ENCODE peak calls at places on chromosomes 16 and 17, in four cellular contexts. One of them, this sample, is unnamed.

GRCh38 chr17:42163696-42164407 is 9.1 kb upstream of the RAB5C start:
- DNase-seq in choroid plexus epithelial cell: no peak
- DNase-seq in spleen: no peak
- DNase-seq in effector memory CD4-positive, alpha-beta T cell: no peak
- DNase-seq in this sample: no peak

GRCh38 chr17:83192161-83192788 is 112.9 kb downstream of the METRNL start:
- DNase-seq in choroid plexus epithelial cell: no peak
- DNase-seq in spleen: peak
- DNase-seq in effector memory CD4-positive, alpha-beta T cell: no peak
- DNase-seq in this sample: no peak

GRCh38 chr17:38751144-38751802 is 1.3 kb upstream of the PSMB3 start:
- DNase-seq in choroid plexus epithelial cell: no peak
- DNase-seq in spleen: no peak
- DNase-seq in effector memory CD4-positive, alpha-beta T cell: no peak
- DNase-seq in this sample: no peak

GRCh38 chr16:20956319-20956718 is 55.7 kb downstream of the LYRM1 start:
- DNase-seq in choroid plexus epithelial cell: peak
- DNase-seq in spleen: no peak
- DNase-seq in effector memory CD4-positive, alpha-beta T cell: no peak
- DNase-seq in this sample: no peak

GRCh38 chr16:47886631-47887415 is 269.0 kb downstream of the ABCC12 start:
- DNase-seq in choroid plexus epithelial cell: no peak
- DNase-seq in spleen: no peak
- DNase-seq in effector memory CD4-positive, alpha-beta T cell: no peak
- DNase-seq in this sample: no peak

GRCh38 chr17:67588326-67588725 is 129.4 kb upstream of the NOL11 start:
- DNase-seq in choroid plexus epithelial cell: no peak
- DNase-seq in spleen: no peak
- DNase-seq in effector memory CD4-positive, alpha-beta T cell: no peak
- DNase-seq in this sample: no peak

GRCh38 chr17:7014995-7015586 is 2.7 kb downstream of the RNASEK start:
- DNase-seq in choroid plexus epithelial cell: peak
- DNase-seq in spleen: no peak
- DNase-seq in effector memory CD4-positive, alpha-beta T cell: peak
- DNase-seq in this sample: peak

GRCh38 chr16:651844-652243 is 2.7 kb downstream of the WDR90 start:
- DNase-seq in choroid plexus epithelial cell: no peak
- DNase-seq in spleen: no peak
- DNase-seq in effector memory CD4-positive, alpha-beta T cell: no peak
- DNase-seq in this sample: no peak

GRCh38 chr16:85436636-85437160 is 176.4 kb upstream of the GSE1 start:
- DNase-seq in choroid plexus epithelial cell: no peak
- DNase-seq in spleen: no peak
- DNase-seq in effector memory CD4-positive, alpha-beta T cell: no peak
- DNase-seq in this sample: no peak